ENCODE peak calls at places on chromosomes 13 and 19, in four cellular contexts. Q is Caki2; L is activated naive CD4-positive, alpha-beta T cell; R is progenitor cell of endocrine pancreas. C is an unnamed sample.

GRCh38 chr19:14248578-14249011 is 42.6 kb upstream of the ADGRL1 start:
- DNase-seq in Q (peak; percentile 30), L (no peak), R (peak; percentile 58), C (peak; percentile 18)

GRCh38 chr19:33641261-33641660 is 19.5 kb downstream of the CHST8 start:
- DNase-seq in Q (no peak), L (no peak), R (no peak), C (no peak)

GRCh38 chr19:33878912-33879810 is 82.5 kb downstream of the KCTD15 start:
- DNase-seq in Q (no peak), L (no peak), R (no peak), C (no peak)

GRCh38 chr13:62320129-62320724 is 904.6 kb upstream of the PCDH20 start:
- DNase-seq in Q (peak; percentile 1), L (no peak), R (no peak), C (peak; percentile 27)

GRCh38 chr13:29746167-29746677 is 104.2 kb downstream of the UBL3 start:
- DNase-seq in Q (no peak), L (no peak), R (no peak), C (no peak)

GRCh38 chr13:113981201-113981605 is 7.3 kb upstream of the C13orf46 start:
- DNase-seq in Q (peak; percentile 65), L (no peak), R (no peak), C (peak; percentile 94)

GRCh38 chr13:49733181-49733951 is 42.1 kb upstream of the EBPL start:
- DNase-seq in Q (no peak), L (no peak), R (no peak), C (no peak)

GRCh38 chr19:54255105-54255775 is 1.8 kb downstream of the LILRB5 start:
- DNase-seq in Q (no peak), L (no peak), R (no peak), C (no peak)

GRCh38 chr13:101514695-101515275 is 62.3 kb downstream of the ITGBL1 start:
- DNase-seq in Q (peak; percentile 29), L (no peak), R (no peak), C (peak; percentile 44)

GRCh38 chr13:110506859-110507566 is 54.5 kb downstream of the RAB20 start:
- DNase-seq in Q (peak; percentile 8), L (no peak), R (no peak), C (peak; percentile 31)

GRCh38 chr13:87792878-87793277 is 121.7 kb downstream of the SLITRK5 start:
- DNase-seq in Q (no peak), L (no peak), R (no peak), C (no peak)

GRCh38 chr13:38763446-38764381 is 76.8 kb downstream of the FREM2 start:
- DNase-seq in Q (peak; percentile 8), L (no peak), R (no peak), C (peak; percentile 4)

GRCh38 chr13:33218020-33218419 is 67.5 kb downstream of the STARD13 start:
- DNase-seq in Q (peak; percentile 15), L (no peak), R (no peak), C (no peak)

GRCh38 chr19:43596842-43597461 is 557 bp downstream of the ZNF576 start:
- DNase-seq in Q (no peak), L (no peak), R (no peak), C (no peak)

GRCh38 chr13:33114146-33114545 is 97.9 kb downstream of the KL start:
- DNase-seq in Q (no peak), L (no peak), R (no peak), C (no peak)

GRCh38 chr19:31127132-31127967 is 221.9 kb downstream of the TSHZ3 start:
- DNase-seq in Q (peak; percentile 28), L (no peak), R (no peak), C (no peak)

GRCh38 chr13:113466321-113466836 is 13.1 kb upstream of the ADPRHL1 start:
- DNase-seq in Q (no peak), L (no peak), R (no peak), C (no peak)

GRCh38 chr13:112510002-112510780 is 77.8 kb downstream of the TUBGCP3 start:
- DNase-seq in Q (peak; percentile 14), L (no peak), R (no peak), C (peak; percentile 78)

GRCh38 chr19:3783660-3784584 is 2.3 kb downstream of the MATK start:
- DNase-seq in Q (no peak), L (no peak), R (no peak), C (no peak)

GRCh38 chr13:48542581-48543341 is 9.9 kb upstream of the RCBTB2 start:
- DNase-seq in Q (no peak), L (no peak), R (no peak), C (no peak)

GRCh38 chr19:19547674-19548345 is 9.7 kb downstream of the CILP2 start:
- DNase-seq in Q (no peak), L (no peak), R (no peak), C (no peak)

GRCh38 chr13:96053003-96053703 is at the start of gene UGGT2:
- DNase-seq in Q (peak; percentile 87), L (no peak), R (peak; percentile 87), C (peak; percentile 91)

C was measured in NCI-H510A treated with DMSO at 0.1 percent for 48 hours.